ENCODE peak calls at places on chromosomes 7 and 10, in seven cellular contexts. K, O, H, U, D, N and J are unnamed samples.

GRCh38 chr10:5479481-5480161 is 19.7 kb downstream of the CALML5 start:
- DNase-seq in U (no peak), N (no peak), O (no peak), D (no peak), K (no peak), H (no peak), J (no peak)

GRCh38 chr10:4431114-4431862 is 394.7 kb upstream of the AKR1E2 start:
- DNase-seq in U (no peak), K (peak; percentile 65), O (no peak), N (peak; percentile 52), H (no peak), D (peak; percentile 11), J (peak; percentile 85)

GRCh38 chr7:2012981-2013380 is 219.8 kb downstream of the MAD1L1 start:
- DNase-seq in K (no peak), N (peak; percentile 59), O (no peak), D (no peak), U (peak; percentile 76), H (peak; percentile 65), J (peak; percentile 71)

GRCh38 chr7:147419001-147419400 is 1171.6 kb upstream of the C7orf33 start:
- DNase-seq in U (no peak), D (no peak), O (no peak), H (no peak), K (no peak), N (no peak), J (peak; percentile 43)

GRCh38 chr7:100825760-100826545 is 1.4 kb downstream of the EPHB4 start:
- DNase-seq in O (no peak), U (no peak), H (no peak), N (peak; percentile 71), D (no peak), K (no peak), J (peak; percentile 57)

GRCh38 chr7:158811461-158811860 is 17.8 kb downstream of the ESYT2 start:
- DNase-seq in U (no peak), K (no peak), H (no peak), D (no peak), O (no peak), N (peak; percentile 70), J (peak; percentile 92)

GRCh38 chr10:78231930-78232329 is 198.3 kb downstream of the RPS24 start:
- DNase-seq in N (peak; percentile 38), O (no peak), D (no peak), U (no peak), H (no peak), K (no peak), J (peak; percentile 52)

GRCh38 chr7:127713758-127714157 is 61.8 kb downstream of the SND1 start:
- DNase-seq in H (no peak), K (no peak), N (no peak), O (no peak), D (no peak), U (no peak), J (no peak)

GRCh38 chr7:51645707-51646298 is 329.2 kb upstream of the COBL start:
- DNase-seq in U (no peak), H (no peak), O (no peak), N (no peak), D (no peak), K (no peak), J (no peak)

GRCh38 chr7:65251851-65252620 is 121.6 kb upstream of the ZNF92 start:
- DNase-seq in N (peak; percentile 22), O (peak; percentile 36), K (no peak), H (peak; percentile 40), D (peak; percentile 63), U (no peak), J (peak; percentile 66)

GRCh38 chr7:102140952-102141370 is 145.7 kb upstream of the SH2B2 start:
- DNase-seq in K (no peak), H (no peak), U (no peak), N (no peak), O (peak; percentile 28), D (no peak), J (no peak)

GRCh38 chr10:66717221-66717981 is 208.4 kb upstream of the LRRTM3 start:
- DNase-seq in U (no peak), D (no peak), N (no peak), O (no peak), H (no peak), K (no peak), J (no peak)

GRCh38 chr10:110168601-110169481 is 38.6 kb upstream of the MXI1 start:
- DNase-seq in K (no peak), D (no peak), U (peak; percentile 72), O (no peak), N (no peak), H (no peak), J (no peak)

GRCh38 chr7:124550036-124550435 is 215.6 kb downstream of the GPR37 start:
- DNase-seq in N (no peak), K (no peak), O (no peak), D (no peak), H (no peak), U (no peak), J (peak; percentile 4)

DNA sequence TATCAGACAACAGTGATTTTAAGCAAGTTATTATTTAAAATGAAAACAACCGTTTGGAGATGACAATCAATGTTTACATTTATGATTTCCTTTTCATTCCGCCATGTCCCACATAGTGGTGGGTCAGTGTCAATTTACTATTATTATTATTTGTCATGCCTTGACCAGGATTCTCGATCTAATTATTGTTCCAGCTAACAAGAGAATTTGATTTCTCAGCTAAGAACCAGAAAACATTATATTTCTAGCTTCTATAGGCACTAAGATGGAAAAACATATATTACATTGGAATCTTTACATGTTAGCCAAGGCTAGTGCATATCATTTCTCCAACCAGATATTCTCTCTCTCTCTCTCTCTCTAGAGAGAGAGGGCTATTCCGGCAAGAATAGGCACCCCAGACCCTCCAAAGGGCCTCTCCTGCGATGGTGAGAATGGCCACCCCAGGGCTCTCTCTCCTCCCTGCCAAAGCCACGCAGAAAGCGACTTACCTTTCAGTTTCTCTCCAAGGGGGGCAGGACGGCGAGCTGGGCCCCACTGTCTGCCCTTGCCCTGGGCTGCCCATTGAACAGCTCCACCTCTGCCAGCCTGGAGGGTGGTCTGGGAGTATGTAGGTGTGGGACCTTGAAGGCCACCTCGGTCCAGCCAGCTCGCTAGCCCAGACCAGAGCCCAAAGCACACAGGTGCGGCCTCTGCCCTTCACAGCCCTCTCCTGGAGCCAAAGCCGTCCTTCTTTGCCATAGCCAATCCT is 2.4 kb downstream of the HOXA3 start:
- DNase-seq in H (no peak), N (no peak), K (no peak), O (no peak), U (peak; percentile 79), D (no peak), J (no peak)
- H3K4me3 ChIP-seq in H (no peak overlapping the region), N (peak overlapping the region; percentile 48), K (peak overlapping the region; percentile 73), O (no peak overlapping the region), U (peak overlapping the region; percentile 53), D (peak overlapping the region; percentile 49), J (no peak overlapping the region)

GRCh38 chr10:104056619-104057273 is 28.9 kb downstream of the COL17A1 start:
- DNase-seq in D (no peak), H (no peak), N (no peak), O (no peak), U (no peak), K (no peak), J (no peak)
- TF ChIP-seq CTCF in D (no peak), H (no peak), N (no peak), O (no peak), U (no peak), K (no peak), J (no peak)

GRCh38 chr10:127343831-127344230 is 147.4 kb upstream of the INSYN2A start:
- DNase-seq in N (no peak), H (no peak), K (no peak), O (no peak), U (no peak), D (no peak), J (peak; percentile 7)
- H3K4me3 ChIP-seq in N (no peak overlapping the region), H (no peak overlapping the region), K (no peak overlapping the region), O (no peak overlapping the region), U (no peak overlapping the region), D (no peak overlapping the region), J (no peak overlapping the region)

GRCh38 chr7:49020145-49020544 is 95.8 kb downstream of the CDC14C start:
- DNase-seq in U (no peak), K (no peak), N (no peak), D (no peak), H (no peak), O (no peak), J (no peak)
- TF ChIP-seq CTCF in U (no peak), K (no peak), N (no peak), D (no peak), H (no peak), O (no peak), J (no peak)

GRCh38 chr10:73590881-73591577 is at the start of gene USP54:
- DNase-seq in K (no peak), D (no peak), U (no peak), O (no peak), N (peak; percentile 44), H (no peak), J (peak; percentile 92)
- H3K4me3 ChIP-seq in K (no peak within 1 kb of the TSS), D (peak within 1 kb of the TSS; percentile 11), U (peak within 1 kb of the TSS; percentile 27), O (no peak within 1 kb of the TSS), N (no peak within 1 kb of the TSS), H (peak within 1 kb of the TSS; percentile 31), J (peak within 1 kb of the TSS; percentile 38)

GRCh38 chr7:106893591-106893990 is 28.5 kb downstream of the PIK3CG start:
- DNase-seq in O (no peak), U (no peak), H (no peak), N (no peak), K (no peak), D (no peak), J (no peak)

GRCh38 chr7:106890952-106891351 is 25.9 kb downstream of the PIK3CG start:
- DNase-seq in O (no peak), N (no peak), D (no peak), U (no peak), H (no peak), K (no peak), J (no peak)

GRCh38 chr7:106888204-106888603 is 23.1 kb downstream of the PIK3CG start:
- DNase-seq in N (no peak), U (no peak), H (no peak), O (no peak), D (no peak), K (no peak), J (no peak)

GRCh38 chr7:106895246-106895864 is 30.3 kb downstream of the PIK3CG start:
- DNase-seq in K (no peak), H (no peak), D (no peak), O (peak; percentile 67), U (no peak), N (no peak), J (no peak)

DNA sequence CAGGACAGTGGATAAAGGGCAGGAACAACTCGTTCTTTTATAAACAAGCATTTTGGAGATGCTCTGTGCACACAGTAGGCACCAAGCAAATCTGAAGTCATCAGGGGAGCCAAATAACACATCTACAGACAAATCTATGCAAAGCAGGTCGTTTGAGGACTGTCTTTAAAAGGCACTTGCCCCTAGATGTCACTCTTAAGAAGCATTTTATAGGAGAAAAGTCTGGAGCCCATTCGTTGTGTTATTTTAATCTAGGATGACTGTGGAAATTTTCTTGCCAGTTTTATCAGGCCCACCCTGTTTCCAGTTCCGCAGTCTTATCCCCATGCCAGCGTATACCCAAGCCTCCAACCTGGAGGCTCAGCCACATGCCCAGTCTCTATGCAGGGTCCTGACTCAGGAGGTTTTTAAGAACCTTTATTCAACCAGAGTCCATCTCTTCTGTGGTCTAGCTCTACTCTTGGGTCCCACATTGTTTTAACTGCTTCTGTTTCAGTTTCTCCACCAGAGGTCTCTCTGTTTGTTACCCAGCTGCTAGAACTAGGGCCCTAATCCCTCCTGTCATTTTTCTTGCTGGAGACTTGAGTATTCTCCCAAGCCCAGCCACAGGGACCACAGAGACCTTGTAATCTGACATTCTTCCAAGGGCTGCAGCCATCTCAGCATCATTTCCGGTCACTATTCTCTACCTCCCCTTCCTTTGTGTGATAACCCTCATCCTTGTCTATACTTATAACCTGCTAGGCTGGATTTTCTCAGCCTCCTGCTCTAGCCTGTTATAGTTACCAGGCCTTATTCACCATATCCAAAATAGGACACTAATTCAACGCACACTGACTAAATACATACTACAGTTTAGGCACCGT is 26.7 kb downstream of the PIK3CG start:
- DNase-seq in H (no peak), K (no peak), N (no peak), D (no peak), U (no peak), O (no peak), J (no peak)
- TF ChIP-seq CTCF in H (no peak), K (no peak), N (no peak), D (no peak), U (no peak), O (peak; percentile 35), J (peak; percentile 22)